ENCODE peak calls at places on chromosomes 16 and 17, in four cellular contexts. X is fibroblast of the aortic adventitia, V is A549, F is IMR-90. P is an unnamed sample.

GRCh38 chr16:88315543-88316105 is 67.1 kb upstream of the ZNF469 start:
- DNase-seq in V (peak; percentile 75), F (peak; percentile 77), X (peak; percentile 51), P (peak; percentile 73)

GRCh38 chr17:27552467-27552779 is 78.6 kb upstream of the LGALS9 start:
- DNase-seq in V (peak; percentile 91), X (peak; percentile 43), F (peak; percentile 72), P (peak; percentile 77)

GRCh38 chr17:44830359-44831269 is 527 bp upstream of the GJC1 start:
- DNase-seq in V (peak; percentile 59), F (no peak), X (peak; percentile 45), P (peak; percentile 47)

GRCh38 chr16:87541004-87541881 is 48.4 kb upstream of the ZCCHC14 start:
- DNase-seq in F (peak; percentile 79), X (peak; percentile 61), V (no peak), P (peak; percentile 88)

GRCh38 chr16:28538733-28539596 is at the start of gene NUPR1:
- DNase-seq in V (peak; percentile 85), X (peak; percentile 100), F (peak; percentile 97), P (peak; percentile 98)

GRCh38 chr17:13582776-13583414 is 18.8 kb downstream of the HS3ST3A1 start:
- DNase-seq in X (no peak), V (no peak), F (peak; percentile 60), P (no peak)

GRCh38 chr16:30628628-30629342 is 18.6 kb upstream of the ZNF689 start:
- DNase-seq in X (peak; percentile 79), F (peak; percentile 68), V (peak; percentile 86), P (peak; percentile 83)

GRCh38 chr16:47395733-47396503 is 64.9 kb downstream of the ITFG1 start:
- DNase-seq in V (no peak), X (no peak), F (no peak), P (no peak)

GRCh38 chr16:3281222-3281621 is 2.1 kb upstream of the ZNF263 start:
- DNase-seq in V (no peak), X (no peak), F (no peak), P (no peak)

GRCh38 chr17:29590261-29590978 is 972 bp upstream of the GIT1 start:
- DNase-seq in F (peak; percentile 58), V (peak; percentile 73), X (peak; percentile 66), P (peak; percentile 46)

GRCh38 chr17:49508061-49508865 is 13.2 kb downstream of the NGFR start:
- DNase-seq in V (peak; percentile 62), F (no peak), X (no peak), P (peak; percentile 42)

GRCh38 chr16:65409505-65409904 is 287.6 kb upstream of the CDH11 start:
- DNase-seq in V (no peak), F (peak; percentile 59), X (peak; percentile 63), P (no peak)

GRCh38 chr16:65617421-65617820 is 495.6 kb upstream of the CDH11 start:
- DNase-seq in X (no peak), V (no peak), F (no peak), P (no peak)

GRCh38 chr17:39069114-39069756 is 82.2 kb downstream of the PLXDC1 start:
- DNase-seq in X (peak; percentile 74), V (peak; percentile 58), F (peak; percentile 54), P (peak; percentile 70)

GRCh38 chr16:35140293-35140986 is 1681.0 kb downstream of the TP53TG3F start:
- DNase-seq in V (no peak), X (no peak), F (no peak), P (no peak)

GRCh38 chr17:76868176-76868668 is at the start of gene MGAT5B:
- DNase-seq in X (peak; percentile 72), F (peak; percentile 76), V (peak; percentile 87), P (peak; percentile 83)

GRCh38 chr16:31042866-31043265 is 9.5 kb downstream of the STX4 start:
- DNase-seq in X (no peak), F (no peak), V (no peak), P (no peak)

GRCh38 chr16:69747115-69747514 is 7.6 kb downstream of the NOB1 start:
- DNase-seq in X (no peak), V (no peak), F (no peak), P (no peak)

GRCh38 chr17:42363767-42364585 is 24.3 kb downstream of the STAT3 start:
- DNase-seq in F (peak; percentile 72), V (no peak), X (peak; percentile 88), P (peak; percentile 85)

GRCh38 chr16:71789136-71789535 is 19.5 kb downstream of the AP1G1 start:
- DNase-seq in X (no peak), F (no peak), V (no peak), P (no peak)

GRCh38 chr17:2101448-2102257 is 46.8 kb downstream of the HIC1 start:
- DNase-seq in X (no peak), V (no peak), F (no peak), P (no peak)

GRCh38 chr17:45032150-45032493 is 19.3 kb downstream of the DCAKD start:
- DNase-seq in V (no peak), X (no peak), F (no peak), P (no peak)

GRCh38 chr17:35104844-35105450 is 14.7 kb downstream of the RAD51D start:
- DNase-seq in X (no peak), V (no peak), F (no peak), P (no peak)

GRCh38 chr17:31319253-31319661 is 2.2 kb downstream of the EVI2A start:
- DNase-seq in X (no peak), V (no peak), F (no peak), P (no peak)

GRCh38 chr16:27174007-27174406 is 29.3 kb upstream of the KDM8 start:
- DNase-seq in F (no peak), V (no peak), X (no peak), P (no peak)

DNA sequence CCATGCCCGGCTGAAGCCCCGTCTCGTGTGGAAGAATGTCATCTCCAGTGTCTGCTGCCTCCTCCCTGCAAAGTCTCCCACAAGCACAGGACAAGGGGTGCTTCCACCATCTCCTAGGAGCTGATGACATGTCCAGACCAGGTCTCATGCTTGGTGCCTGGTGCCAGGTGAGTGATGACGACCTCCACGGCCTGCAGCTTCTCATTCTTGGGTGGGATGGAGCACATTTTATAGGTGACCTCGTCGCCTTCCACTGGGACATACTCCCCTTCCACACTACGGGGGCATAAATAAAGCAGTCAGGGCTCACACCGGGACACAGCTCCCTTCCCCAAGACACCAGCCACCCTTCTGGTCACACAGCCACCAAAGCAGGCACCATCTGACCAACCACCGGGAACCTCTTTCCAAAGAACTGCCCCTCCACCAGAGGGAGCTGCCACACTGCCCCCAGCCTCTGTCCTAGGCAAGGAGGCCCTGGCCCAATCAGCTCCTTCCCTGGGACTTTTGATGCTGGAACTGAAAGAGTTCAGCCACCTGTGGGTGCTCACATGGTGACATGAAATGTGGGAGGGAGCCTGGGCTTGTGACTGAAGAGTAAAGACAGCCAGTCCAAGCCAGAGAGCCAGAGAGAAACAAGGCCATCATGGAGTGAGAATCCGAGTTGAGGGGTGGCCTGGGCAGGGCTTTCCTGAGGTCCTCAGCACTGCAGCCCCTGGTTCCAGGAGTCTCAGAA is 13.6 kb downstream of the CARHSP1 start:
- DNase-seq in F (no peak), X (no peak), V (no peak), P (no peak)
- TF ChIP-seq CTCF in F (no peak), X (peak; percentile 4), V (no peak), P (peak; percentile 32)

GRCh38 chr16:14310519-14310991 is 239.4 kb downstream of the MRTFB start:
- DNase-seq in X (no peak), V (peak; percentile 63), F (peak; percentile 50), P (peak; percentile 44)

GRCh38 chr16:14309906-14310305 is 238.8 kb downstream of the MRTFB start:
- DNase-seq in X (peak; percentile 46), V (peak; percentile 73), F (peak; percentile 79), P (peak; percentile 34)

GRCh38 chr16:14308357-14308723 is 237.2 kb downstream of the MRTFB start:
- DNase-seq in X (no peak), F (no peak), V (no peak), P (no peak)

GRCh38 chr16:14307623-14308356 is 236.7 kb downstream of the MRTFB start:
- DNase-seq in V (peak; percentile 74), F (no peak), X (peak; percentile 51), P (peak; percentile 58)

GRCh38 chr16:14309001-14309886 is 238.1 kb downstream of the MRTFB start:
- DNase-seq in F (peak; percentile 39), V (no peak), X (no peak), P (peak; percentile 14)
- TF ChIP-seq CTCF in F (no peak), V (no peak), X (no peak), P (no peak)

GRCh38 chr16:84821179-84821578 is 1.4 kb downstream of the CRISPLD2 start:
- DNase-seq in F (no peak), V (no peak), X (no peak), P (no peak)

GRCh38 chr16:84823926-84824325 is 4.1 kb downstream of the CRISPLD2 start:
- DNase-seq in F (no peak), V (no peak), X (no peak), P (no peak)

GRCh38 chr16:84821728-84822676 is 2.2 kb downstream of the CRISPLD2 start:
- DNase-seq in F (no peak), X (peak; percentile 60), V (no peak), P (peak; percentile 56)

GRCh38 chr16:84822990-84823389 is 3.2 kb downstream of the CRISPLD2 start:
- DNase-seq in V (no peak), X (no peak), F (no peak), P (no peak)

DNA sequence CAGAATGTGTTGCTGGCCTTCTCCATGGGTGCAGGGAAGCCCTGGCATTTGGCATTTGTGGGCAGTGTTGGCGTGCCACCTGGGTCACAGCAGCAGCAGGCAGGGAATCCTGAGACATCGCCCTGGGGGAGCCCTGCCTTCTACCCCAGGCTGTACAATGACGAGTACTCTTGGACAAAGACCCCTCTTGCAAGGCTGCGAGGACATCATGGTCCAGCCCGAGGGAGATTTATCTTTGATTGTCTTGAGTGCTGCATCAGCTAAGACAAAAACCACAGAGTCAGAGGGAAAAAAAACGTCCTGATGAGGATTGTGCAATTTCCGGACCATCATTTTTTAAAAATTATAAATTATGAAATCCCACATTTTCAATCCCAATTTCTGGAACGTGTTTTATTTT is 3.7 kb downstream of the CRISPLD2 start:
- DNase-seq in F (no peak), X (peak; percentile 94), V (no peak), P (peak; percentile 72)
- TF ChIP-seq CTCF in F (no peak), X (no peak), V (no peak), P (no peak)

GRCh38 chr16:81480856-81481821 is 36.5 kb downstream of the CMIP start:
- DNase-seq in V (no peak), X (no peak), F (peak; percentile 22), P (peak; percentile 48)
- TF ChIP-seq CTCF in V (no peak), X (no peak), F (no peak), P (no peak)